ENCODE peak calls at places on chromosome X, in six cellular contexts. G, E, B, W, M and C are unnamed samples.

GRCh38 chrX:130084651-130085237 is 25.6 kb downstream of the ELF4 start:
- DNase-seq in W (peak), B (no peak), M (no peak), G (no peak), E (no peak), C (no peak)

GRCh38 chrX:53288173-53288572 is 6.8 kb upstream of the IQSEC2 start:
- DNase-seq in E (no peak), G (no peak), W (peak), M (no peak), B (peak), C (no peak)

GRCh38 chrX:8820910-8821527 is 19.8 kb upstream of the FAM9A start:
- DNase-seq in W (no peak), G (no peak), M (no peak), B (no peak), E (peak), C (no peak)

GRCh38 chrX:76454456-76454927 is 27.0 kb downstream of the MAGEE1 start:
- DNase-seq in G (no peak), E (peak), B (no peak), M (no peak), W (peak), C (peak)

GRCh38 chrX:77936299-77936698 is 25.8 kb downstream of the ATP7A start:
- DNase-seq in E (no peak), B (no peak), G (no peak), M (no peak), W (no peak), C (no peak)

GRCh38 chrX:138866643-138867042 is 155.1 kb upstream of the FGF13 start:
- DNase-seq in M (no peak), B (no peak), G (no peak), W (no peak), E (no peak), C (no peak)

GRCh38 chrX:85221361-85221760 is 22.2 kb downstream of the SATL1 start:
- DNase-seq in M (no peak), B (no peak), W (no peak), G (no peak), E (no peak), C (no peak)

GRCh38 chrX:84873176-84873575 is 130.5 kb upstream of the APOOL start:
- DNase-seq in W (no peak), E (no peak), M (no peak), G (no peak), B (no peak), C (no peak)

GRCh38 chrX:80335062-80335830 is 85.0 kb upstream of the TENT5D start:
- DNase-seq in B (peak), M (peak), W (peak), G (no peak), E (no peak), C (no peak)

GRCh38 chrX:58025979-58026378 is 115.7 kb upstream of the ZXDA start:
- DNase-seq in M (peak), B (peak), W (peak), G (peak), E (peak), C (peak)

GRCh38 chrX:76538860-76539259 is 111.3 kb downstream of the MAGEE1 start:
- DNase-seq in W (no peak), E (no peak), M (no peak), B (no peak), G (no peak), C (no peak)

GRCh38 chrX:130393451-130394074 is 8.1 kb upstream of the GPR119 start:
- DNase-seq in B (peak), G (peak), M (peak), W (peak), E (peak), C (no peak)

GRCh38 chrX:130179579-130180215 is 7.9 kb downstream of the RAB33A start:
- DNase-seq in E (no peak), G (no peak), B (no peak), M (no peak), W (no peak), C (no peak)

GRCh38 chrX:70044541-70045245 is 5.0 kb downstream of the AWAT2 start:
- DNase-seq in B (no peak), M (no peak), E (peak), G (no peak), W (no peak), C (no peak)

GRCh38 chrX:119755981-119756533 is 2.3 kb upstream of the SOWAHD start:
- DNase-seq in G (no peak), E (no peak), W (no peak), B (no peak), M (no peak), C (no peak)

GRCh38 chrX:103170216-103170615 is 44.7 kb upstream of the BEX4 start:
- DNase-seq in E (peak), W (no peak), M (no peak), G (no peak), B (no peak), C (no peak)

GRCh38 chrX:17038681-17039161 is 92.3 kb downstream of the REPS2 start:
- DNase-seq in M (no peak), G (no peak), W (peak), B (peak), E (no peak), C (no peak)

GRCh38 chrX:14963447-14964236 is 90.4 kb downstream of the MOSPD2 start:
- DNase-seq in G (no peak), W (no peak), E (peak), B (no peak), M (no peak), C (no peak)

GRCh38 chrX:153507484-153508178 is 9.8 kb upstream of the ATP2B3 start:
- DNase-seq in M (peak), W (peak), G (peak), B (peak), E (peak), C (peak)

GRCh38 chrX:47060708-47061107 is 17.5 kb upstream of the RGN start:
- DNase-seq in E (no peak), G (no peak), B (no peak), M (no peak), W (no peak), C (no peak)

GRCh38 chrX:24506082-24506481 is 41.0 kb downstream of the PDK3 start:
- DNase-seq in B (no peak), W (no peak), E (peak), G (no peak), M (no peak), C (no peak)

GRCh38 chrX:15869695-15870094 is 15.1 kb upstream of the AP1S2 start:
- DNase-seq in M (no peak), W (no peak), E (no peak), B (no peak), G (no peak), C (no peak)

GRCh38 chrX:105876658-105877057 is 54.3 kb downstream of the NRK start:
- DNase-seq in G (no peak), W (peak), E (peak), B (no peak), M (no peak), C (no peak)

GRCh38 chrX:37594755-37595382 is 23.4 kb downstream of the LANCL3 start:
- DNase-seq in W (no peak), G (no peak), E (no peak), M (no peak), B (no peak), C (no peak)

GRCh38 chrX:17608898-17609297 is 128.4 kb upstream of the SCML1 start:
- DNase-seq in B (peak), M (no peak), E (no peak), G (no peak), W (no peak), C (no peak)

GRCh38 chrX:67544871-67545771 is 1.3 kb downstream of the AR start:
- DNase-seq in G (no peak), W (no peak), B (no peak), E (peak), M (no peak), C (no peak)

GRCh38 chrX:2500681-2501151 is at the start of the genes DHRSX and ZBED1:
- DNase-seq in B (no peak), W (peak), M (peak), G (peak), E (peak), C (peak)

GRCh38 chrX:154712781-154713391 is 38.0 kb downstream of the GAB3 start:
- DNase-seq in W (no peak), E (peak), B (no peak), G (no peak), M (no peak), C (no peak)

GRCh38 chrX:101191217-101191750 is 28.3 kb upstream of the DRP2 start:
- DNase-seq in B (no peak), W (no peak), M (no peak), E (peak), G (no peak), C (no peak)

GRCh38 chrX:120746153-120746552 is 116.3 kb upstream of the C1GALT1C1 start:
- DNase-seq in B (no peak), E (no peak), W (no peak), G (no peak), M (no peak), C (no peak)

GRCh38 chrX:118521435-118521834 is 25.8 kb downstream of the DOCK11 start:
- DNase-seq in G (no peak), B (no peak), W (no peak), E (peak), M (no peak), C (no peak)